ENCODE peak calls at places on chromosomes 5 and 9, in five cellular contexts. P is EL, U is H54, M is nucleus accumbens, Z is fibroblast of villous mesenchyme. H is an unnamed sample.

GRCh38 chr9:123753011-123753410 is 176.9 kb downstream of the DENND1A start:
- DNase-seq in P (no peak), Z (peak; percentile 43), U (no peak), M (no peak), H (no peak)

GRCh38 chr5:9690751-9691150 is 60.6 kb upstream of the TAS2R1 start:
- DNase-seq in U (no peak), Z (no peak), P (no peak), M (no peak), H (no peak)

GRCh38 chr5:67617051-67617450 is 420.5 kb upstream of the CD180 start:
- DNase-seq in M (no peak), Z (no peak), P (no peak), U (no peak), H (no peak)

GRCh38 chr5:127705120-127705892 is 2.1 kb downstream of the CCDC192 start:
- DNase-seq in P (peak; percentile 75), M (no peak), U (no peak), Z (peak; percentile 75), H (no peak)

GRCh38 chr9:126347911-126348760 is 21.5 kb downstream of the MVB12B start:
- DNase-seq in P (no peak), M (no peak), U (no peak), Z (no peak), H (no peak)

GRCh38 chr5:144697847-144698262 is 527.2 kb downstream of the KCTD16 start:
- DNase-seq in M (no peak), Z (peak; percentile 41), U (peak; percentile 26), P (peak; percentile 98), H (peak; percentile 26)

GRCh38 chr9:133457748-133458147 is 2.0 kb upstream of the CACFD1 start:
- DNase-seq in M (no peak), U (no peak), Z (no peak), P (no peak), H (no peak)

GRCh38 chr5:133142782-133143181 is 91.0 kb downstream of the HSPA4 start:
- DNase-seq in M (no peak), Z (no peak), U (no peak), P (no peak), H (no peak)

GRCh38 chr9:123562844-123563346 is 206.9 kb downstream of the CRB2 start:
- DNase-seq in U (peak; percentile 61), Z (peak; percentile 67), P (peak; percentile 84), M (no peak), H (peak; percentile 21)